ENCODE peak calls at places on chromosomes 16 and 17, in seven cellular contexts. W is stimulated activated CD8-positive, alpha-beta memory T cell treated with anti-CD3 and anti-CD28 coated beads, Interleukin-4, amount 100 ng/mL, for 48 hours; G is mucosa of gallbladder; B is SW 1271; P is naive thymus-derived CD8-positive, alpha-beta T cell; H is aorta; C is tibial nerve. I is an unnamed sample.

GRCh38 chr16:73214825-73215481 is 167.0 kb upstream of the ZFHX3 start:
- DNase-seq in H (no peak), P (no peak), W (no peak), C (no peak), G (no peak), B (no peak), I (no peak)

GRCh38 chr17:71921726-71922320 is 199.0 kb upstream of the SOX9 start:
- DNase-seq in P (peak), W (no peak), C (no peak), G (no peak), B (no peak), H (no peak), I (no peak)

GRCh38 chr17:49997256-49997735 is 2.3 kb upstream of the DLX3 start:
- DNase-seq in B (no peak), P (no peak), W (no peak), H (no peak), C (no peak), G (no peak), I (no peak)

GRCh38 chr16:85269165-85269564 is 156.9 kb upstream of the CIBAR2 start:
- DNase-seq in H (no peak), B (no peak), G (no peak), P (no peak), W (no peak), C (no peak), I (no peak)

GRCh38 chr17:80856863-80857488 is 134.7 kb upstream of the CHMP6 start:
- DNase-seq in G (no peak), B (no peak), H (peak), W (no peak), P (no peak), C (no peak), I (no peak)

GRCh38 chr17:80811181-80812105 is 180.2 kb upstream of the CHMP6 start:
- DNase-seq in G (no peak), H (peak), W (no peak), P (no peak), C (no peak), B (no peak), I (no peak)

GRCh38 chr16:3651461-3652372 is 2.8 kb upstream of the DNASE1 start:
- DNase-seq in P (no peak), G (no peak), W (no peak), C (no peak), B (no peak), H (peak), I (no peak)

GRCh38 chr17:40346768-40347154 is 17.8 kb downstream of the GJD3 start:
- DNase-seq in H (no peak), B (no peak), W (no peak), G (no peak), C (no peak), P (no peak), I (no peak)

GRCh38 chr17:44863254-44863918 is 15.7 kb downstream of the HIGD1B start:
- DNase-seq in W (no peak), B (no peak), H (peak), P (no peak), C (no peak), G (no peak), I (no peak)

GRCh38 chr17:18181358-18181757 is 2.3 kb upstream of the ALKBH5 start:
- DNase-seq in B (no peak), C (no peak), H (no peak), W (peak), P (no peak), G (no peak), I (no peak)

GRCh38 chr16:20899503-20900298 is 457 bp downstream of the DCUN1D3 start:
- DNase-seq in H (no peak), B (no peak), G (peak), C (no peak), W (peak), P (no peak), I (no peak)

GRCh38 chr17:78922876-78923498 is 2.2 kb downstream of the TIMP2 start:
- DNase-seq in C (no peak), W (no peak), B (no peak), G (no peak), P (no peak), H (no peak), I (no peak)

GRCh38 chr17:80695979-80696378 is 151.3 kb downstream of the RPTOR start:
- DNase-seq in W (no peak), H (no peak), B (no peak), P (no peak), G (no peak), C (no peak), I (no peak)

GRCh38 chr17:57518587-57519118 is 226.4 kb downstream of the CCDC182 start:
- DNase-seq in G (no peak), P (no peak), W (no peak), C (no peak), B (no peak), H (no peak), I (no peak)

GRCh38 chr17:48470388-48471034 is 40.5 kb upstream of the SKAP1 start:
- DNase-seq in H (no peak), G (no peak), C (no peak), B (peak), W (no peak), P (no peak), I (no peak)

GRCh38 chr16:56305956-56306565 is 114.8 kb downstream of the GNAO1 start:
- DNase-seq in C (no peak), G (no peak), B (no peak), H (no peak), P (no peak), W (no peak), I (no peak)

GRCh38 chr17:77591231-77591785 is 367.2 kb upstream of the TNRC6C start:
- DNase-seq in H (peak), G (no peak), W (no peak), B (no peak), C (no peak), P (no peak), I (no peak)

GRCh38 chr17:78360371-78361226 is 722 bp upstream of the SOCS3 start:
- DNase-seq in P (peak), H (peak), C (peak), W (peak), B (peak), G (peak), I (peak)

GRCh38 chr17:146546-146945 is 9.2 kb downstream of the SCGB1C2 start:
- DNase-seq in W (no peak), C (peak), G (no peak), P (no peak), H (peak), B (no peak), I (no peak)

GRCh38 chr16:55291847-55292246 is 32.2 kb upstream of the IRX6 start:
- DNase-seq in H (no peak), C (no peak), G (no peak), B (no peak), W (no peak), P (no peak), I (no peak)

GRCh38 chr17:79674506-79675412 is 56.0 kb upstream of the ENPP7 start:
- DNase-seq in B (no peak), P (no peak), W (no peak), G (no peak), H (peak), C (no peak), I (no peak)

GRCh38 chr16:27109666-27110523 is 43.2 kb downstream of the C16orf82 start:
- DNase-seq in P (peak), G (peak), B (peak), W (peak), C (peak), H (peak), I (peak)

GRCh38 chr17:81200695-81201580 is 21.8 kb downstream of the CEP131 start:
- DNase-seq in B (peak), P (peak), H (no peak), G (peak), C (peak), W (peak), I (no peak)

GRCh38 chr16:84369938-84370627 is 1.7 kb downstream of the ATP2C2 start:
- DNase-seq in P (no peak), G (peak), C (no peak), H (no peak), B (no peak), W (no peak), I (no peak)

GRCh38 chr17:39919087-39919683 is 750 bp upstream of the GSDMB start:
- DNase-seq in G (no peak), W (no peak), H (no peak), P (no peak), C (no peak), B (no peak), I (no peak)

GRCh38 chr17:42112552-42113176 is at the start of gene DHX58:
- DNase-seq in G (peak), W (peak), B (peak), C (peak), P (peak), H (no peak), I (peak)

GRCh38 chr16:85891033-85891775 is 7.8 kb upstream of the IRF8 start:
- DNase-seq in B (peak), P (no peak), H (no peak), C (no peak), W (peak), G (peak), I (no peak)

GRCh38 chr17:31580331-31581021 is 189.0 kb downstream of the RAB11FIP4 start:
- DNase-seq in B (no peak), G (no peak), H (peak), P (no peak), W (no peak), C (no peak), I (no peak)

GRCh38 chr16:13552062-13552959 is 367.6 kb upstream of the ERCC4 start:
- DNase-seq in C (no peak), W (no peak), H (no peak), B (no peak), P (no peak), G (no peak), I (no peak)

GRCh38 chr16:85393674-85394510 is 219.2 kb upstream of the GSE1 start:
- DNase-seq in C (no peak), P (peak), H (peak), B (no peak), G (peak), W (peak), I (peak)

GRCh38 chr17:50903604-50904521 is 37.7 kb upstream of the TOB1 start:
- DNase-seq in P (peak), H (no peak), W (peak), C (no peak), B (no peak), G (no peak), I (no peak)

GRCh38 chr16:26795184-26795583 is 271.5 kb upstream of the C16orf82 start:
- DNase-seq in W (peak), G (no peak), C (no peak), H (no peak), B (no peak), P (no peak), I (no peak)

GRCh38 chr17:39867084-39867890 is 715 bp upstream of the ZPBP2 start:
- DNase-seq in C (no peak), W (peak), P (peak), G (no peak), B (no peak), H (no peak), I (peak)

GRCh38 chr17:80687819-80688218 is 143.2 kb downstream of the RPTOR start:
- DNase-seq in G (no peak), H (no peak), W (no peak), P (no peak), C (no peak), B (no peak), I (no peak)